ENCODE peak calls at places on chromosomes 2 and 18, in ten cellular contexts. One of them, this sample, is unnamed.
A peak's percentile ranks its signal among the peaks of the same experiment; 100 is the strongest.

GRCh38 chr18:36066001-36066400 is 1.4 kb downstream of the RPRD1A start:
- DNase-seq in A549: no peak
- DNase-seq in sigmoid colon: no peak
- DNase-seq in stomach: no peak
- DNase-seq in transverse colon: no peak
- DNase-seq in H1: no peak
- DNase-seq in HepG2: no peak
- DNase-seq in esophagus muscularis mucosa: no peak
- DNase-seq in K562: peak; percentile 24
- DNase-seq in ovary: no peak
- DNase-seq in this sample: no peak

GRCh38 chr18:53509886-53510285 is 714.6 kb downstream of the MBD2 start:
- DNase-seq in A549: no peak
- DNase-seq in sigmoid colon: no peak
- DNase-seq in stomach: no peak
- DNase-seq in transverse colon: no peak
- DNase-seq in H1: no peak
- DNase-seq in HepG2: no peak
- DNase-seq in esophagus muscularis mucosa: no peak
- DNase-seq in K562: no peak
- DNase-seq in ovary: no peak
- DNase-seq in this sample: no peak

GRCh38 chr18:49510393-49511115 is 23.5 kb upstream of the C18orf32 start:
- DNase-seq in A549: peak; percentile 54
- DNase-seq in sigmoid colon: no peak
- DNase-seq in stomach: peak; percentile 38
- DNase-seq in transverse colon: peak; percentile 45
- DNase-seq in H1: no peak
- DNase-seq in HepG2: no peak
- DNase-seq in esophagus muscularis mucosa: no peak
- DNase-seq in K562: peak; percentile 46
- DNase-seq in ovary: peak; percentile 41
- DNase-seq in this sample: no peak

GRCh38 chr2:2112416-2113131 is 218.5 kb downstream of the MYT1L start:
- DNase-seq in A549: no peak
- DNase-seq in sigmoid colon: no peak
- DNase-seq in stomach: no peak
- DNase-seq in transverse colon: no peak
- DNase-seq in H1: no peak
- DNase-seq in HepG2: no peak
- DNase-seq in esophagus muscularis mucosa: no peak
- DNase-seq in K562: no peak
- DNase-seq in ovary: no peak
- DNase-seq in this sample: no peak

GRCh38 chr2:45102141-45102540 is 92.9 kb upstream of the SIX2 start:
- DNase-seq in A549: no peak
- DNase-seq in sigmoid colon: no peak
- DNase-seq in stomach: no peak
- DNase-seq in transverse colon: no peak
- DNase-seq in H1: no peak
- DNase-seq in HepG2: no peak
- DNase-seq in esophagus muscularis mucosa: no peak
- DNase-seq in K562: no peak
- DNase-seq in ovary: no peak
- DNase-seq in this sample: no peak

GRCh38 chr2:173347305-173348168 is 7.1 kb upstream of the CDCA7 start:
- DNase-seq in A549: no peak
- DNase-seq in sigmoid colon: no peak
- DNase-seq in stomach: no peak
- DNase-seq in transverse colon: no peak
- DNase-seq in H1: no peak
- DNase-seq in HepG2: peak; percentile 39
- DNase-seq in esophagus muscularis mucosa: no peak
- DNase-seq in K562: no peak
- DNase-seq in ovary: no peak
- DNase-seq in this sample: no peak

GRCh38 chr2:23691106-23691470 is 235.8 kb downstream of the ATAD2B start:
- DNase-seq in A549: no peak
- DNase-seq in sigmoid colon: no peak
- DNase-seq in stomach: no peak
- DNase-seq in transverse colon: no peak
- DNase-seq in H1: no peak
- DNase-seq in HepG2: no peak
- DNase-seq in esophagus muscularis mucosa: no peak
- DNase-seq in K562: no peak
- DNase-seq in ovary: no peak
- DNase-seq in this sample: no peak

GRCh38 chr2:177604291-177605065 is 211.9 kb downstream of the AGPS start:
- DNase-seq in A549: peak; percentile 51
- DNase-seq in sigmoid colon: no peak
- DNase-seq in stomach: no peak
- DNase-seq in transverse colon: no peak
- DNase-seq in H1: no peak
- DNase-seq in HepG2: peak; percentile 76
- DNase-seq in esophagus muscularis mucosa: peak; percentile 82
- DNase-seq in K562: peak; percentile 55
- DNase-seq in ovary: peak; percentile 25
- DNase-seq in this sample: no peak

GRCh38 chr2:169131587-169132512 is 62.5 kb downstream of the DHRS9 start:
- DNase-seq in A549: peak; percentile 55
- DNase-seq in sigmoid colon: no peak
- DNase-seq in stomach: no peak
- DNase-seq in transverse colon: no peak
- DNase-seq in H1: no peak
- DNase-seq in HepG2: peak; percentile 40
- DNase-seq in esophagus muscularis mucosa: no peak
- DNase-seq in K562: peak; percentile 58
- DNase-seq in ovary: no peak
- DNase-seq in this sample: no peak

GRCh38 chr18:67669993-67670671 is 153.6 kb upstream of the DSEL start:
- DNase-seq in A549: no peak
- DNase-seq in sigmoid colon: no peak
- DNase-seq in stomach: no peak
- DNase-seq in transverse colon: no peak
- DNase-seq in H1: no peak
- DNase-seq in HepG2: no peak
- DNase-seq in esophagus muscularis mucosa: no peak
- DNase-seq in K562: no peak
- DNase-seq in ovary: no peak
- DNase-seq in this sample: no peak

GRCh38 chr18:34867520-34867919 is 157.4 kb downstream of the DTNA start:
- DNase-seq in A549: peak; percentile 38
- DNase-seq in sigmoid colon: no peak
- DNase-seq in stomach: no peak
- DNase-seq in transverse colon: no peak
- DNase-seq in H1: peak; percentile 46
- DNase-seq in HepG2: peak; percentile 12
- DNase-seq in esophagus muscularis mucosa: no peak
- DNase-seq in K562: no peak
- DNase-seq in ovary: no peak
- DNase-seq in this sample: no peak

GRCh38 chr18:3863593-3863992 is 413.6 kb downstream of the TGIF1 start:
- DNase-seq in A549: no peak
- DNase-seq in sigmoid colon: no peak
- DNase-seq in stomach: no peak
- DNase-seq in transverse colon: no peak
- DNase-seq in H1: no peak
- DNase-seq in HepG2: no peak
- DNase-seq in esophagus muscularis mucosa: no peak
- DNase-seq in K562: no peak
- DNase-seq in ovary: no peak
- DNase-seq in this sample: no peak

GRCh38 chr18:32289480-32290075 is 99.7 kb downstream of the MEP1B start:
- DNase-seq in A549: peak; percentile 58
- DNase-seq in sigmoid colon: no peak
- DNase-seq in stomach: peak; percentile 54
- DNase-seq in transverse colon: peak; percentile 56
- DNase-seq in H1: no peak
- DNase-seq in HepG2: peak; percentile 66
- DNase-seq in esophagus muscularis mucosa: no peak
- DNase-seq in K562: peak; percentile 44
- DNase-seq in ovary: no peak
- DNase-seq in this sample: no peak

GRCh38 chr2:197915548-197916265 is 111.3 kb downstream of the PLCL1 start:
- DNase-seq in A549: no peak
- DNase-seq in sigmoid colon: no peak
- DNase-seq in stomach: no peak
- DNase-seq in transverse colon: no peak
- DNase-seq in H1: no peak
- DNase-seq in HepG2: no peak
- DNase-seq in esophagus muscularis mucosa: no peak
- DNase-seq in K562: no peak
- DNase-seq in ovary: no peak
- DNase-seq in this sample: no peak

GRCh38 chr2:116094196-116094595 is 1651.8 kb downstream of the DPP10 start:
- DNase-seq in A549: no peak
- DNase-seq in sigmoid colon: no peak
- DNase-seq in stomach: no peak
- DNase-seq in transverse colon: no peak
- DNase-seq in H1: peak; percentile 7
- DNase-seq in HepG2: no peak
- DNase-seq in esophagus muscularis mucosa: no peak
- DNase-seq in K562: no peak
- DNase-seq in ovary: no peak
- DNase-seq in this sample: no peak
- TF ChIP-seq CTCF in A549: no peak
- TF ChIP-seq CTCF in sigmoid colon: no peak
- TF ChIP-seq CTCF in stomach: no peak
- TF ChIP-seq CTCF in transverse colon: no peak
- TF ChIP-seq CTCF in H1: peak; percentile 96
- TF ChIP-seq CTCF in HepG2: no peak
- TF ChIP-seq CTCF in esophagus muscularis mucosa: no peak
- TF ChIP-seq CTCF in K562: no peak
- TF ChIP-seq CTCF in ovary: no peak
- TF ChIP-seq CTCF in this sample: no peak

GRCh38 chr2:156649596-156649995 is 213.4 kb downstream of the GPD2 start:
- DNase-seq in A549: no peak
- DNase-seq in sigmoid colon: no peak
- DNase-seq in stomach: peak; percentile 68
- DNase-seq in transverse colon: no peak
- DNase-seq in H1: no peak
- DNase-seq in HepG2: no peak
- DNase-seq in esophagus muscularis mucosa: no peak
- DNase-seq in K562: no peak
- DNase-seq in ovary: no peak
- DNase-seq in this sample: peak; percentile 12
- TF ChIP-seq EP300 in A549: no peak
- TF ChIP-seq EP300 in sigmoid colon: no peak
- TF ChIP-seq EP300 in stomach: no peak
- TF ChIP-seq EP300 in transverse colon: no peak
- TF ChIP-seq EP300 in H1: no peak
- TF ChIP-seq EP300 in HepG2: no peak
- TF ChIP-seq EP300 in esophagus muscularis mucosa: no peak
- TF ChIP-seq EP300 in K562: no peak
- TF ChIP-seq EP300 in ovary: no peak
- TF ChIP-seq EP300 in this sample: no peak

GRCh38 chr2:27495840-27496356 is 741 bp upstream of the GCKR start:
- DNase-seq in A549: no peak
- DNase-seq in sigmoid colon: no peak
- DNase-seq in stomach: no peak
- DNase-seq in transverse colon: no peak
- DNase-seq in H1: no peak
- DNase-seq in HepG2: peak; percentile 49
- DNase-seq in esophagus muscularis mucosa: no peak
- DNase-seq in K562: no peak
- DNase-seq in ovary: no peak
- DNase-seq in this sample: no peak

GRCh38 chr2:27496357-27497287 is at the start of gene GCKR:
- DNase-seq in A549: peak; percentile 45
- DNase-seq in sigmoid colon: no peak
- DNase-seq in stomach: peak; percentile 70
- DNase-seq in transverse colon: no peak
- DNase-seq in H1: no peak
- DNase-seq in HepG2: peak; percentile 85
- DNase-seq in esophagus muscularis mucosa: no peak
- DNase-seq in K562: peak; percentile 42
- DNase-seq in ovary: peak; percentile 24
- DNase-seq in this sample: no peak

GRCh38 chr2:27493948-27494283 is 1.1 kb downstream of the FNDC4 start:
- DNase-seq in A549: no peak
- DNase-seq in sigmoid colon: no peak
- DNase-seq in stomach: no peak
- DNase-seq in transverse colon: no peak
- DNase-seq in H1: no peak
- DNase-seq in HepG2: no peak
- DNase-seq in esophagus muscularis mucosa: no peak
- DNase-seq in K562: no peak
- DNase-seq in ovary: no peak
- DNase-seq in this sample: no peak

GRCh38 chr2:27494284-27494943 is 586 bp downstream of the FNDC4 start:
- DNase-seq in A549: no peak
- DNase-seq in sigmoid colon: peak; percentile 83
- DNase-seq in stomach: no peak
- DNase-seq in transverse colon: peak; percentile 32
- DNase-seq in H1: no peak
- DNase-seq in HepG2: peak; percentile 50
- DNase-seq in esophagus muscularis mucosa: no peak
- DNase-seq in K562: no peak
- DNase-seq in ovary: peak; percentile 79
- DNase-seq in this sample: peak; percentile 23

GRCh38 chr2:27494944-27495554 is at the start of gene FNDC4:
- DNase-seq in A549: no peak
- DNase-seq in sigmoid colon: peak; percentile 64
- DNase-seq in stomach: peak; percentile 29
- DNase-seq in transverse colon: peak; percentile 15
- DNase-seq in H1: no peak
- DNase-seq in HepG2: no peak
- DNase-seq in esophagus muscularis mucosa: no peak
- DNase-seq in K562: peak; percentile 53
- DNase-seq in ovary: peak; percentile 74
- DNase-seq in this sample: no peak
- TF ChIP-seq POLR2A in A549: peak; percentile 30
- TF ChIP-seq POLR2A in sigmoid colon: no peak
- TF ChIP-seq POLR2A in stomach: no peak
- TF ChIP-seq POLR2A in transverse colon: no peak
- TF ChIP-seq POLR2A in H1: no peak
- TF ChIP-seq POLR2A in HepG2: peak; percentile 68
- TF ChIP-seq POLR2A in esophagus muscularis mucosa: no peak
- TF ChIP-seq POLR2A in K562: no peak
- TF ChIP-seq POLR2A in ovary: peak; percentile 61
- TF ChIP-seq POLR2A in this sample: no peak

DNA sequence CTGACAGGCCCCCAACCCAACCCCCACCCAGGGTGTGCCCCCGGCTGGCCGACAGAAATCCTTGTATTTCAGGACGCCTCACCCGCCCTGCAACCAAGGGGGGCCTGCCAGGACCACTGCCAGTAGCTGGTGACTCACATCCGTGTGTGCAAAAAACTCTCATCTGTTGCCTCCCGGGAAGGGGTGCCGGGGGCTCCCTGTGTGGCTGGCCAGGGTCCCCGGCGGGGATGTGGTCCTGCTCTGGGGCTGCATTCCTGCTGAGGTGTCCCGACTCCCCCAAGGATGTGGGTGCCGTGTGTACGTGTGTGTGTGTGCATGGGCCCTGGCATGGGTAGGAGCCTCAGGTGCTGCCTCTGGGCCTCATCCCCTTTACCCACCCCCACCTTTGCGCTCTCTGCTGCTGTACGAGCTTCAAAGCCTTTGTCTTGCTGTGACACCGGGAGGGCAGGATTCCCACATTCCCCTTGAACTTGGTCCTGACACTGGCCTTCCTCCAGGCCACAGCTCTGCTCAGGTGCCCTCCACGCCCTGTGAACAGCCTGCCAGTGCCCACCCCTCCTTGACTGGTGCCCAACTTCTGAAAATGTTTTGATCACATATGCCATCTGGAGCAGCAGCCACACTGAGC is 226.3 kb upstream of the HDAC4 start:
- DNase-seq in A549: no peak
- DNase-seq in sigmoid colon: no peak
- DNase-seq in stomach: no peak
- DNase-seq in transverse colon: no peak
- DNase-seq in H1: no peak
- DNase-seq in HepG2: no peak
- DNase-seq in esophagus muscularis mucosa: no peak
- DNase-seq in K562: no peak
- DNase-seq in ovary: no peak
- DNase-seq in this sample: no peak
- TF ChIP-seq CTCF in A549: no peak
- TF ChIP-seq CTCF in sigmoid colon: no peak
- TF ChIP-seq CTCF in stomach: no peak
- TF ChIP-seq CTCF in transverse colon: no peak
- TF ChIP-seq CTCF in H1: no peak
- TF ChIP-seq CTCF in HepG2: no peak
- TF ChIP-seq CTCF in esophagus muscularis mucosa: no peak
- TF ChIP-seq CTCF in K562: no peak
- TF ChIP-seq CTCF in ovary: no peak
- TF ChIP-seq CTCF in this sample: no peak

This sample was measured in tibial nerve.